ENCODE peak calls at places on chromosomes 5 and 9, in ten cellular contexts. B is activated effector memory CD4-positive, alpha-beta T cell treated with anti-CD3 and anti-CD28 coated beads, Interleukin-2, amount 50 U/mL, for 16 hours; K is NCI-H1092 treated with DMSO at 0.1 percent for 48 hours; G is choroid plexus epithelial cell; S is adrenal gland; Q is G401; O is ELR; T is COR-L47; D is stimulated activated CD4-positive, alpha-beta T cell treated with anti-CD3 and anti-CD28 coated beads, Interleukin-4, amount 100 ng/mL, for 48 hours; F is GM04504. E is an unnamed sample.

GRCh38 chr5:2894347-2895135 is 143.1 kb upstream of the IRX2 start:
- DNase-seq in B (no peak), K (no peak), G (no peak), S (no peak), Q (no peak), O (no peak), T (no peak), D (no peak), F (no peak), E (no peak)

GRCh38 chr5:43121565-43122484 is 1.1 kb downstream of the ZNF131 start:
- DNase-seq in B (peak; percentile 67), K (peak; percentile 83), G (peak; percentile 71), S (peak; percentile 28), Q (peak; percentile 67), O (peak; percentile 74), T (peak; percentile 57), D (no peak), F (peak; percentile 27), E (no peak)

GRCh38 chr9:138119202-138120027 is 241.8 kb downstream of the CACNA1B start:
- DNase-seq in B (no peak), K (no peak), G (no peak), S (no peak), Q (no peak), O (no peak), T (no peak), D (no peak), F (no peak), E (no peak)

GRCh38 chr5:160369990-160370712 is at the start of gene C1QTNF2:
- DNase-seq in B (no peak), K (no peak), G (peak; percentile 64), S (no peak), Q (peak; percentile 66), O (peak; percentile 77), T (no peak), D (no peak), F (peak; percentile 35), E (peak; percentile 39)

GRCh38 chr5:133460172-133460758 is 152.1 kb downstream of the FSTL4 start:
- DNase-seq in B (peak; percentile 74), K (no peak), G (peak; percentile 21), S (no peak), Q (no peak), O (peak; percentile 28), T (peak; percentile 29), D (peak; percentile 42), F (no peak), E (no peak)

GRCh38 chr5:175652741-175653663 is 4.9 kb upstream of the HRH2 start:
- DNase-seq in B (peak; percentile 91), K (no peak), G (peak; percentile 5), S (no peak), Q (no peak), O (peak; percentile 10), T (no peak), D (peak; percentile 63), F (no peak), E (no peak)

GRCh38 chr5:38648703-38649291 is 92.4 kb upstream of the LIFR start:
- DNase-seq in B (no peak), K (no peak), G (no peak), S (no peak), Q (no peak), O (no peak), T (no peak), D (no peak), F (no peak), E (peak; percentile 36)

GRCh38 chr5:14739538-14739937 is 75.0 kb downstream of the OTULIN start:
- DNase-seq in B (no peak), K (no peak), G (peak; percentile 60), S (no peak), Q (no peak), O (peak; percentile 90), T (no peak), D (no peak), F (no peak), E (no peak)

GRCh38 chr5:177085985-177086917 is at the start of gene FGFR4:
- DNase-seq in B (peak; percentile 86), K (peak; percentile 10), G (peak; percentile 67), S (peak; percentile 70), Q (peak; percentile 11), O (peak; percentile 63), T (peak; percentile 53), D (peak; percentile 55), F (no peak), E (peak; percentile 63)

GRCh38 chr9:120839146-120839545 is 3.6 kb downstream of the PSMD5 start:
- DNase-seq in B (no peak), K (no peak), G (peak; percentile 43), S (no peak), Q (no peak), O (peak; percentile 19), T (no peak), D (no peak), F (no peak), E (no peak)

GRCh38 chr5:91638010-91638409 is 254.9 kb upstream of the ARRDC3 start:
- DNase-seq in B (no peak), K (no peak), G (no peak), S (no peak), Q (no peak), O (no peak), T (no peak), D (no peak), F (no peak), E (no peak)

GRCh38 chr9:81999806-82000205 is 11.2 kb downstream of the SPATA31D1 start:
- DNase-seq in B (no peak), K (peak; percentile 3), G (peak; percentile 8), S (peak; percentile 61), Q (peak; percentile 29), O (no peak), T (peak; percentile 28), D (no peak), F (no peak), E (no peak)

GRCh38 chr5:172766287-172767104 is 4.5 kb downstream of the DUSP1 start:
- DNase-seq in B (peak; percentile 76), K (peak; percentile 2), G (peak; percentile 94), S (peak; percentile 83), Q (peak; percentile 96), O (peak; percentile 80), T (no peak), D (no peak), F (peak; percentile 77), E (peak; percentile 71)

GRCh38 chr9:116605904-116606341 is 81.2 kb upstream of the TRIM32 start:
- DNase-seq in B (no peak), K (no peak), G (no peak), S (no peak), Q (no peak), O (no peak), T (no peak), D (no peak), F (no peak), E (no peak)

GRCh38 chr9:137226338-137227056 is 805 bp upstream of the RNF224 start:
- DNase-seq in B (no peak), K (no peak), G (no peak), S (no peak), Q (no peak), O (peak; percentile 76), T (no peak), D (no peak), F (no peak), E (no peak)

GRCh38 chr9:99635032-99635431 is 186.7 kb upstream of the NR4A3 start:
- DNase-seq in B (no peak), K (no peak), G (peak; percentile 72), S (no peak), Q (no peak), O (no peak), T (no peak), D (no peak), F (no peak), E (no peak)

GRCh38 chr5:38466444-38467189 is 89.8 kb downstream of the LIFR start:
- DNase-seq in B (no peak), K (no peak), G (peak; percentile 99), S (no peak), Q (peak; percentile 88), O (no peak), T (no peak), D (no peak), F (no peak), E (peak; percentile 76)

GRCh38 chr5:106454651-106455415 is 1215.9 kb downstream of the EFNA5 start:
- DNase-seq in B (no peak), K (no peak), G (peak; percentile 84), S (no peak), Q (peak; percentile 13), O (peak; percentile 51), T (no peak), D (no peak), F (no peak), E (no peak)

GRCh38 chr9:125511780-125512179 is 195.2 kb downstream of the MAPKAP1 start:
- DNase-seq in B (no peak), K (no peak), G (no peak), S (no peak), Q (no peak), O (no peak), T (no peak), D (no peak), F (no peak), E (no peak)

GRCh38 chr5:76958976-76959767 is 6.3 kb downstream of the CRHBP start:
- DNase-seq in B (no peak), K (no peak), G (peak; percentile 92), S (no peak), Q (no peak), O (peak; percentile 83), T (no peak), D (no peak), F (no peak), E (no peak)

GRCh38 chr5:14316471-14316870 is 173.3 kb downstream of the TRIO start:
- DNase-seq in B (no peak), K (no peak), G (no peak), S (no peak), Q (no peak), O (no peak), T (no peak), D (no peak), F (no peak), E (no peak)

GRCh38 chr5:56565693-56566092 is 249.7 kb upstream of the MAP3K1 start:
- DNase-seq in B (no peak), K (no peak), G (no peak), S (no peak), Q (no peak), O (no peak), T (no peak), D (no peak), F (no peak), E (no peak)

GRCh38 chr5:102481044-102481715 is 17.6 kb downstream of the SLCO6A1 start:
- DNase-seq in B (no peak), K (peak; percentile 5), G (peak; percentile 6), S (no peak), Q (no peak), O (peak; percentile 65), T (peak; percentile 75), D (no peak), F (no peak), E (no peak)

GRCh38 chr9:96014078-96014477 is 138.6 kb downstream of the ERCC6L2 start:
- DNase-seq in B (peak; percentile 79), K (no peak), G (no peak), S (no peak), Q (no peak), O (no peak), T (no peak), D (peak; percentile 23), F (no peak), E (no peak)

GRCh38 chr5:168273056-168273980 is 18.1 kb upstream of the WWC1 start:
- DNase-seq in B (no peak), K (no peak), G (no peak), S (no peak), Q (no peak), O (no peak), T (peak; percentile 32), D (no peak), F (no peak), E (no peak)

GRCh38 chr5:145946112-145946861 is 9.9 kb downstream of the SH3RF2 start:
- DNase-seq in B (no peak), K (no peak), G (peak; percentile 58), S (peak; percentile 37), Q (no peak), O (peak; percentile 96), T (no peak), D (no peak), F (no peak), E (no peak)

E was measured in mucosa of gallbladder.